ENCODE peak calls at places on chromosomes 2 and 18, in five cellular contexts. L, F, V, N and C are unnamed samples.

GRCh38 chr18:70232251-70232650 is 26.8 kb upstream of the RTTN start:
- DNase-seq in L (no peak), F (no peak), V (no peak), N (no peak), C (no peak)

GRCh38 chr2:109532728-109533076 is 81.1 kb downstream of the SEPTIN10 start:
- DNase-seq in L (no peak), F (no peak), V (no peak), N (no peak), C (no peak)

GRCh38 chr2:30255026-30255425 is 23.7 kb downstream of the LBH start:
- DNase-seq in L (no peak), F (no peak), V (no peak), N (no peak), C (no peak)

GRCh38 chr2:204665244-204665643 is 120.0 kb downstream of the PARD3B start:
- DNase-seq in L (no peak), F (peak), V (no peak), N (no peak), C (no peak)

GRCh38 chr2:51734115-51734514 is 702.2 kb upstream of the NRXN1 start:
- DNase-seq in L (no peak), F (no peak), V (no peak), N (no peak), C (no peak)

GRCh38 chr18:38362286-38362792 is 796.7 kb upstream of the CELF4 start:
- DNase-seq in L (no peak), F (no peak), V (no peak), N (no peak), C (peak)

GRCh38 chr2:160505236-160505635 is 11.6 kb upstream of the RBMS1 start:
- DNase-seq in L (no peak), F (no peak), V (no peak), N (no peak), C (no peak)

GRCh38 chr18:32360682-32361345 is 109.9 kb downstream of the GAREM1 start:
- DNase-seq in L (no peak), F (no peak), V (no peak), N (no peak), C (no peak)

GRCh38 chr2:120289221-120289906 is 36.7 kb downstream of the RALB start:
- DNase-seq in L (no peak), F (no peak), V (no peak), N (no peak), C (no peak)